ENCODE peak calls at places on chromosomes 4 and X, in eight cellular contexts. L is fibroblast of villous mesenchyme; Z is breast epithelium; S is CD8-positive, alpha-beta T cell; A is brain microvascular endothelial cell; X is Calu3; C is GM13977; R is fibroblast of the aortic adventitia. J is an unnamed sample.

GRCh38 chrX:50920132-50920531 is 9.6 kb downstream of the BMP15 start:
- DNase-seq in L (peak; percentile 1), Z (no peak), S (no peak), A (peak; percentile 9), X (peak; percentile 10), C (no peak), R (peak; percentile 3), J (no peak)

GRCh38 chr4:28709821-28710330 is 1849.2 kb downstream of the STIM2 start:
- DNase-seq in L (peak; percentile 50), Z (no peak), S (no peak), A (peak; percentile 7), X (no peak), C (no peak), R (no peak), J (no peak)

GRCh38 chr4:142812091-142812490 is 34.0 kb downstream of the INPP4B start:
- DNase-seq in L (peak; percentile 41), Z (no peak), S (no peak), A (no peak), X (no peak), C (no peak), R (no peak), J (no peak)

GRCh38 chrX:87517571-87518141 is at the start of gene KLHL4:
- DNase-seq in L (peak; percentile 81), Z (no peak), S (no peak), A (peak; percentile 84), X (peak; percentile 0), C (no peak), R (peak; percentile 92), J (peak; percentile 0)

GRCh38 chr4:102754044-102754443 is 6.7 kb downstream of the MANBA start:
- DNase-seq in L (no peak), Z (no peak), S (no peak), A (no peak), X (no peak), C (no peak), R (no peak), J (no peak)

GRCh38 chr4:52822583-52823477 is 39.3 kb upstream of the RASL11B start:
- DNase-seq in L (peak; percentile 98), Z (no peak), S (no peak), A (no peak), X (no peak), C (no peak), R (peak; percentile 55), J (no peak)

GRCh38 chr4:103002551-103002950 is 17.0 kb downstream of the SLC9B1 start:
- DNase-seq in L (peak; percentile 19), Z (no peak), S (no peak), A (peak; percentile 36), X (no peak), C (no peak), R (peak; percentile 36), J (no peak)

GRCh38 chr4:44462259-44462658 is 13.7 kb upstream of the KCTD8 start:
- DNase-seq in L (no peak), Z (no peak), S (no peak), A (no peak), X (no peak), C (no peak), R (no peak), J (no peak)

GRCh38 chr4:15691346-15692140 is 9.9 kb downstream of the FAM200B start:
- DNase-seq in L (peak; percentile 92), Z (no peak), S (no peak), A (peak; percentile 73), X (no peak), C (no peak), R (peak; percentile 47), J (no peak)

GRCh38 chrX:44012484-44013096 is 39.4 kb upstream of the NDP start:
- DNase-seq in L (peak; percentile 10), Z (no peak), S (no peak), A (peak; percentile 61), X (peak; percentile 79), C (no peak), R (peak; percentile 58), J (no peak)

GRCh38 chr4:123411976-123412589 is 15.5 kb downstream of the SPRY1 start:
- DNase-seq in L (no peak), Z (no peak), S (no peak), A (no peak), X (no peak), C (peak; percentile 29), R (no peak), J (peak; percentile 27)

GRCh38 chr4:184980261-184980660 is 38.0 kb upstream of the HELT start:
- DNase-seq in L (no peak), Z (no peak), S (no peak), A (no peak), X (no peak), C (no peak), R (no peak), J (no peak)

GRCh38 chr4:104649631-104650030 is 154.9 kb upstream of the CXXC4 start:
- DNase-seq in L (no peak), Z (no peak), S (no peak), A (no peak), X (no peak), C (no peak), R (no peak), J (no peak)

GRCh38 chrX:153374426-153374825 is 26.7 kb downstream of the PNMA6E start:
- DNase-seq in L (no peak), Z (no peak), S (no peak), A (no peak), X (no peak), C (no peak), R (no peak), J (no peak)
- TF ChIP-seq CTCF in L (no peak), Z (no peak), S (no peak), A (peak; percentile 39), X (no peak), C (no peak), R (no peak), J (no peak)

GRCh38 chr4:6910960-6911874 is 1.6 kb downstream of the TBC1D14 start:
- DNase-seq in L (no peak), Z (no peak), S (no peak), A (no peak), X (no peak), C (no peak), R (no peak), J (no peak)

GRCh38 chr4:6908397-6909112 is 1.1 kb upstream of the TBC1D14 start:
- DNase-seq in L (peak; percentile 64), Z (no peak), S (no peak), A (peak; percentile 45), X (no peak), C (no peak), R (peak; percentile 61), J (no peak)

GRCh38 chr4:6909113-6909969 is at the start of gene TBC1D14:
- DNase-seq in L (peak; percentile 87), Z (peak; percentile 87), S (peak; percentile 81), A (peak; percentile 73), X (peak; percentile 83), C (peak; percentile 99), R (peak; percentile 78), J (peak; percentile 99)

GRCh38 chr4:6909970-6910339 is 329 bp downstream of the TBC1D14 start:
- DNase-seq in L (no peak), Z (no peak), S (peak; percentile 27), A (no peak), X (peak; percentile 25), C (no peak), R (no peak), J (no peak)

DNA sequence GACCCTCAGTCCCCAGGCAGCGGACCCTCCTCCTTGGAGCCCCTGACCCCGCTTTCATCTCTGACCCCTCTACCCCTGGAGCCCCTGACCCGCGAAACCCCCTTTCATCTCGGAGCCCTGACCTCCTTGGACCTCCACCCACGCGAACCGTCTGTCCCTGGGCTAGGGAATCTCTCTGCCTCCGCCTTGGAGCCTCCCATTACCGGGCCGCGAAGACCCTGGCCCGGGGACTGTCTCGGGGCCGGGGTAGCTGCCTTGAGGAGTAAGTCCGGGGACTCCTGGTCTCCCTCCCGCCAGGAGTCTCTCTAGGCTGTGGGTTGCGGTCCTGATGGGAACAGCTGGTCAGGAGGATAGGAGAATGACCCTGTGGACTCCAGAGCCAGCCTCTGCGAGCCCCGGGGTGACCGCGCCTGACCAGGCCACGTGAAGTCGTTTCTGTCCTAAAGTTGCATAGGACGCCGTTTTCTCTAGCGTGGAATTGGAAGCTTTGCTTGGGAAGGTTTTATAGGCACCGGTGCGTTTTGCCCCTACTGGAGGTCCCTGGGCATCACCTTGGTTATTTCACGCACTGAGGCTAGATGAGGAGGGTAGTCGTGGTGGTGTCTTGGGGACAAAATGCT is 824 bp downstream of the TBC1D14 start:
- DNase-seq in L (no peak), Z (no peak), S (no peak), A (no peak), X (peak; percentile 15), C (no peak), R (no peak), J (no peak)
- TF ChIP-seq CTCF in L (peak; percentile 13), Z (no peak), S (peak; percentile 40), A (peak; percentile 43), X (peak; percentile 17), C (no peak), R (no peak), J (no peak)

DNA sequence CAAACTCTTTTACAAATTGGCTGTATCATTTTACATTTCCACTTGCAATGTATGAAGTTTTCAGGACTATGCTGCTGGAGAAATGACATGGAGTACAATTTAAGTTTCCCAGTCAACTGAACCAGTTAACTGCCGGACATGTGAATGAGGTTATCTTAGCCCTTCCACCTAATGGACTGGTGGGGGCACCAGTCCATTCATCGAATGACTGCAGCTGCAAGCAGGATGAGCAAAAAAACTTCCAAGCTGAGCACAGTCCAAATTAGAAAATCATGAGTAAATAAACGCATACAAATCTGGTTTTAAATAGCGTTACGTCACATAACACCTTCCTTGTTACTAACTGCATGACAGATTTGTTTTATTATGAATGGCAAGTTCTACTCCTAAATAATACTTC is 1131.5 kb downstream of the PCDH18 start:
- DNase-seq in L (no peak), Z (no peak), S (no peak), A (no peak), X (no peak), C (no peak), R (no peak), J (no peak)
- TF ChIP-seq CTCF in L (no peak), Z (no peak), S (no peak), A (peak; percentile 25), X (no peak), C (no peak), R (no peak), J (no peak)

GRCh38 chr4:98645527-98645926 is 12.9 kb downstream of the TSPAN5 start:
- DNase-seq in L (no peak), Z (no peak), S (no peak), A (no peak), X (no peak), C (no peak), R (no peak), J (no peak)
- TF ChIP-seq CTCF in L (no peak), Z (no peak), S (no peak), A (no peak), X (no peak), C (no peak), R (no peak), J (no peak)

DNA sequence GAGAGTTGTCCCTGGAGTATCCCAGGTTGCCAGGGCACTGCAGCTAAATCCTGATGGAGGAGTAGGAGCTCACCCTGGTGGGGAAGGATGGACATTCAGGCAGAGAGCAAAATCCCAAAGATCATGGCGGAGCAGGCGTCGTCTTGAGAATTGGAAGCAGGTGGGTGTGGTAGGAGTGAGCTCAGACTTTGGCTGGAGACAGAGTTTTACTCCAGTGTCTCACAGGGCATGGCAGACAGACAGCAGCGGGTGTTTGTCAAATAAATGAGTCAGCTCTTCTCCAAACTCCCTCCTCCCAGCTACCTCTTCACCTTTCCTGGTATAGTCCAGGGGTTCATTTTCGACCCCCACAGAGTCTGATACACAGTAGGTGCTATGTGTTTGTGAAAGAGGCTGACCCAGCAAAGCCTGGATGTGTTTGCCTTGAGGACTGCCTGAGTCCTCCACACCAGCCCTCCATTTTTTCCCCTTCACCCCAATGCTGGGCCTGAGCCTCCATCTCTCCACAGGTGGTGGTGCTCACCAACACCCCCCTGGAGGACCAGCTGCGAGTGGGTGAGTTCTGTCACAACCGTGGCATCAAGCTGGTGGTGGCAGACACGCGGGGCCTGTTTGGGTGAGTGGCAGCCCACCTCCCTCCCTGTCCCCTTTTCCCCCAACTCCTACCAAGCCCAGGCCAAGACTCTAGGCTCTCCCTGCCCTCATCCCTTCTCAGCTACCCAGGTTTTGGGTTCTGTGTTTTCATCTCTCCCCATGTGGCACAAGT is 6.9 kb downstream of the UBA1 start:
- DNase-seq in L (peak; percentile 43), Z (peak; percentile 52), S (no peak), A (peak; percentile 21), X (no peak), C (no peak), R (peak; percentile 94), J (no peak)
- TF ChIP-seq CTCF in L (peak; percentile 30), Z (no peak), S (no peak), A (peak; percentile 47), X (no peak), C (no peak), R (peak; percentile 70), J (no peak)

J was measured in GM20000.